ENCODE peak calls at places on chromosomes 16 and 17, in nine cellular contexts. M, C, D, L, F, G, Q, B and Z are unnamed samples. For H3K4me1, the result is how much of the 10 kb centered on the place peaks cover.

GRCh38 chr16:79618712-79619050 is 18.1 kb upstream of the MAF start:
- DNase-seq in D (no peak), M (peak), F (no peak), Q (no peak), C (no peak), L (peak), G (no peak), B (no peak), Z (no peak)

GRCh38 chr17:29722411-29723198 is 99.9 kb upstream of the CORO6 start:
- DNase-seq in M (peak), F (no peak), C (peak), L (peak), D (peak), B (peak), Q (no peak), G (peak), Z (peak)

GRCh38 chr16:55091213-55091870 is 160.7 kb downstream of the IRX5 start:
- DNase-seq in L (no peak), Q (no peak), D (no peak), M (no peak), G (no peak), C (no peak), B (no peak), F (no peak), Z (no peak)

GRCh38 chr16:77856455-77857138 is 68.2 kb downstream of the VAT1L start:
- DNase-seq in B (no peak), D (no peak), M (no peak), F (peak), G (no peak), Q (no peak), C (no peak), L (no peak), Z (no peak)

GRCh38 chr16:5176505-5176904 is 78.9 kb upstream of the EEF2KMT start:
- DNase-seq in G (no peak), L (no peak), D (no peak), Q (no peak), M (no peak), C (no peak), F (peak), B (no peak), Z (no peak)

GRCh38 chr16:89191033-89191900 is 9.1 kb downstream of the SLC22A31 start:
- DNase-seq in M (no peak), C (no peak), B (no peak), Q (no peak), L (no peak), F (peak), G (no peak), D (no peak), Z (no peak)

GRCh38 chr16:25257956-25258855 is 561 bp upstream of the ZKSCAN2 start:
- DNase-seq in D (peak), M (peak), C (peak), G (peak), L (peak), B (peak), Q (peak), F (peak), Z (peak)

GRCh38 chr17:9729034-9729650 is 62.2 kb downstream of the DHRS7C start:
- DNase-seq in G (peak), M (peak), B (peak), F (peak), Q (peak), C (no peak), D (no peak), L (peak), Z (no peak)

GRCh38 chr16:66036775-66037715 is 329.4 kb upstream of the CDH5 start:
- DNase-seq in M (peak), L (no peak), G (no peak), Q (no peak), B (peak), D (peak), F (no peak), C (peak), Z (no peak)

GRCh38 chr16:24626251-24626650 is 86.9 kb downstream of the RBBP6 start:
- DNase-seq in B (no peak), M (no peak), D (no peak), L (no peak), G (no peak), F (no peak), C (no peak), Q (no peak), Z (no peak)

GRCh38 chr16:29809850-29810698 is 1.9 kb upstream of the PRRT2 start:
- DNase-seq in G (peak), D (no peak), M (no peak), F (peak), L (no peak), Q (no peak), B (no peak), C (no peak), Z (no peak)

GRCh38 chr17:50099003-50099402 is 3.9 kb downstream of the PDK2 start:
- DNase-seq in Q (no peak), C (no peak), M (no peak), F (no peak), G (no peak), B (peak), D (no peak), L (no peak), Z (no peak)

GRCh38 chr17:65656390-65657250 is 95.2 kb upstream of the AXIN2 start:
- DNase-seq in C (no peak), F (no peak), M (no peak), Q (no peak), G (no peak), L (peak), B (no peak), D (no peak), Z (no peak)

GRCh38 chr16:30488764-30489595 is 16.4 kb downstream of the ITGAL start:
- DNase-seq in G (no peak), F (no peak), Q (peak), L (no peak), D (peak), M (no peak), C (no peak), B (peak), Z (no peak)

GRCh38 chr16:50846511-50846910 is 104.6 kb downstream of the CYLD start:
- DNase-seq in M (no peak), B (no peak), G (no peak), D (no peak), C (no peak), Q (no peak), L (no peak), F (no peak), Z (no peak)

GRCh38 chr17:21388066-21388465 is 11.9 kb downstream of the KCNJ12 start:
- DNase-seq in G (no peak), F (no peak), L (no peak), D (no peak), Q (no peak), B (no peak), C (no peak), M (no peak), Z (peak)

GRCh38 chr16:1258906-1259759 is 3.3 kb downstream of the TPSD1 start:
- DNase-seq in C (no peak), M (no peak), G (no peak), B (no peak), Q (peak), F (no peak), L (peak), D (no peak), Z (no peak)

GRCh38 chr16:2771496-2772402 is 5.3 kb downstream of the ELOB start:
- DNase-seq in D (no peak), F (no peak), Q (no peak), B (no peak), M (no peak), L (no peak), C (no peak), G (no peak), Z (no peak)

GRCh38 chr17:50588391-50589111 is 28.0 kb downstream of the CACNA1G start:
- DNase-seq in M (no peak), L (no peak), C (no peak), F (no peak), Q (no peak), B (no peak), D (peak), G (no peak), Z (no peak)

GRCh38 chr16:20300312-20301097 is 26.8 kb downstream of the GP2 start:
- DNase-seq in G (peak), Q (peak), L (peak), C (peak), F (peak), M (peak), B (peak), D (peak), Z (peak)

GRCh38 chr16:30768583-30769181 is 6.6 kb downstream of the RNF40 start:
- DNase-seq in F (no peak), D (no peak), G (no peak), C (no peak), L (no peak), B (no peak), Q (no peak), M (no peak), Z (no peak)

GRCh38 chr16:2039286-2040030 is 8.2 kb downstream of the NTHL1 start:
- DNase-seq in D (no peak), G (no peak), C (peak), Q (peak), M (peak), F (no peak), L (no peak), B (peak), Z (peak)

GRCh38 chr16:19883296-19883951 is 1.2 kb downstream of the GPRC5B start:
- DNase-seq in Q (no peak), F (peak), B (peak), G (no peak), M (peak), D (peak), L (no peak), C (peak), Z (peak)

GRCh38 chr17:50141750-50142119 is 8.7 kb downstream of the PPP1R9B start:
- DNase-seq in D (no peak), L (peak), F (no peak), B (no peak), C (no peak), Q (no peak), M (no peak), G (no peak), Z (no peak)

GRCh38 chr16:31484491-31485171 is 1.7 kb downstream of the SLC5A2 start:
- DNase-seq in F (peak), D (no peak), Q (peak), M (peak), B (peak), G (no peak), L (no peak), C (no peak), Z (peak)

GRCh38 chr17:80780381-80781187 is 211.1 kb upstream of the CHMP6 start:
- DNase-seq in B (no peak), L (peak), D (no peak), M (no peak), F (peak), C (no peak), Q (no peak), G (peak), Z (peak)
- H3K4me3 ChIP-seq in B (no peak), L (peak), D (no peak), M (no peak), F (no peak), C (no peak), Q (no peak), G (peak), Z (peak)

GRCh38 chr17:81052199-81052997 is 17.4 kb downstream of the BAIAP2 start:
- DNase-seq in B (no peak), D (no peak), Q (no peak), G (no peak), C (no peak), L (no peak), F (no peak), M (peak), Z (no peak)
- H3K4me1 ChIP-seq in B (under half), D (under half), Q (under half), G (under half), C (under half), L (under half), F (under half), M (under half), Z (under half)

DNA sequence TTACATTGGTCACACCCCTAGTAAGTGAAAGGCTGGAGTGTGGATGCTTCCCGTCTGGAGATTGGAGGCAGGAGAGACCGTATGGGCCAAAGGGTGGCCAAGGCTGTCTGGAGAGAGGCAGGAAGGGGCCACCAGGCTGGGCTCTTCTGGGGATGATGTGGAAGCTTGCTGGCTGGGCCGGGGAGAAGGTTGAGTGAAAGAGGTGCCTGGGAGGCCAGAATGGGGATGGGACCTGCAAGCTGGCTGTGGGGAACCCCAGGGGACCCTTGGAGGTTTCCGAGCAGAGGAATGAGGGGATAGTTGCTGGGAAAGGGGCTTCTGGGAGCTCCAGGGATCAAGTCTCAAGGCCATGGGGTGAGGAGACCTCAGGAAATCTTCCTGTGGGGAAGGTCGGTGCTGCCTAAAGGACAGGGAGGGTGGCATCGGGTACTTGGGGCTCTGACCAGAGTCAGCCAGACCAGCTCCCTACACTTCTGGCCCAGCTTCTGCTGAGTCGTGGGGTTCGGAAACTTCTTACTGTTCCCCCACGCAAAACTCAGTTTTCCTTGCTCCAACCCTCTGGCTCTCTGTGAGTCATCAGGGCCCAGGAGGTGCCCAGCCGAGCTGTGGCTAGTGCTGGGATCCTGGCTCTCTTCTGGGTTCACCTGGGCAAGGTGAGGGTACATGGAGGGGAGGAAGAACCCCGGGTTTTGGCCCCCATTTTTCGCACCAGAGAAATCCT is 3.1 kb downstream of the MRC2 start:
- DNase-seq in F (no peak), C (no peak), M (no peak), G (no peak), B (no peak), Q (no peak), D (no peak), L (no peak), Z (no peak)
- H3K4me3 ChIP-seq in F (no peak), C (no peak), M (peak), G (no peak), B (no peak), Q (no peak), D (no peak), L (no peak), Z (no peak)

GRCh38 chr17:39092672-39093250 is 58.7 kb downstream of the PLXDC1 start:
- DNase-seq in F (no peak), Q (no peak), M (no peak), L (no peak), C (no peak), D (no peak), B (no peak), G (peak), Z (no peak)
- H3K4me1 ChIP-seq in F (under half), Q (under half), M (under half), L (half or more), C (under half), D (under half), B (under half), G (under half), Z (under half)

GRCh38 chr17:40445769-40446468 is 2.7 kb downstream of the IGFBP4 start:
- DNase-seq in D (no peak), Q (no peak), B (no peak), G (no peak), C (no peak), F (no peak), M (no peak), L (no peak), Z (no peak)

GRCh38 chr17:40443988-40444899 is 994 bp downstream of the IGFBP4 start:
- DNase-seq in L (peak), Q (no peak), G (no peak), C (no peak), F (no peak), D (peak), M (peak), B (no peak), Z (no peak)

GRCh38 chr17:40448213-40448638 is 5.0 kb downstream of the IGFBP4 start:
- DNase-seq in G (no peak), B (peak), M (no peak), F (no peak), Q (no peak), L (no peak), C (peak), D (peak), Z (no peak)

GRCh38 chr17:40448639-40449261 is 5.5 kb downstream of the IGFBP4 start:
- DNase-seq in D (peak), F (no peak), L (no peak), Q (no peak), G (no peak), M (no peak), B (peak), C (no peak), Z (no peak)

DNA sequence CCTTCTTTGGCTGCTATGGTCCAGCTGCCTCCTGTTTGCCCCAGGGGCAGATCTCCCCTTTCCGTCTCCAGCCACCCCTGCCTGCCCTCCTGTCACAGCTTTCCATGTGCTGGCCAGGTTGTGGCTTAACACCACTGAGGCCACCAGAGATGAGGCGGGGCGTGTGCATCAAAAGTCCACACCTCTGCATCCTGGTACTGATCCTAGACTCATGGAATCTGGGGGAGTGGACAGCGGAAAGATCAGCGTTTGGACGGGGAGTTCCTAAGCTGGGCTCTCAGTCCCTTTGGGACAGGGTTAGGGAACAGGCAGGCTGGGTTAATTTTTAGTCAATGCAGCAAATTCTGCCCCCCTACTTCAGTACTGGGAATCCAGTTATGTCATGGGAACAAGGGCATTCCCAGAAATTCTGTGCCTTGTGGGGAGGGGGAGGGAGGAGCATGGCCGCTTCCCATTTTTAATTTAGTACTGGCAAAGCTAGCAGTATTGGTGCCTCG is 3.9 kb downstream of the IGFBP4 start:
- DNase-seq in Q (no peak), M (no peak), B (peak), C (no peak), F (no peak), L (no peak), D (no peak), G (no peak), Z (no peak)
- H3K4me3 ChIP-seq in Q (no peak), M (peak), B (no peak), C (peak), F (no peak), L (no peak), D (peak), G (no peak), Z (no peak)

GRCh38 chr17:1494203-1494602 is 1.7 kb upstream of the MYO1C start:
- DNase-seq in M (no peak), C (no peak), Q (no peak), D (no peak), G (no peak), F (no peak), L (no peak), B (no peak), Z (no peak)
- H3K4me1 ChIP-seq in M (under half), C (half or more), Q (under half), D (under half), G (under half), F (under half), L (under half), B (under half), Z (under half)

GRCh38 chr17:7249219-7249618 is 2.3 kb downstream of the CTDNEP1 start:
- DNase-seq in B (no peak), Q (no peak), C (no peak), F (no peak), M (no peak), G (no peak), D (no peak), L (no peak), Z (no peak)
- H3K4me3 ChIP-seq in B (no peak), Q (no peak), C (no peak), F (no peak), M (peak), G (peak), D (no peak), L (no peak), Z (no peak)

DNA sequence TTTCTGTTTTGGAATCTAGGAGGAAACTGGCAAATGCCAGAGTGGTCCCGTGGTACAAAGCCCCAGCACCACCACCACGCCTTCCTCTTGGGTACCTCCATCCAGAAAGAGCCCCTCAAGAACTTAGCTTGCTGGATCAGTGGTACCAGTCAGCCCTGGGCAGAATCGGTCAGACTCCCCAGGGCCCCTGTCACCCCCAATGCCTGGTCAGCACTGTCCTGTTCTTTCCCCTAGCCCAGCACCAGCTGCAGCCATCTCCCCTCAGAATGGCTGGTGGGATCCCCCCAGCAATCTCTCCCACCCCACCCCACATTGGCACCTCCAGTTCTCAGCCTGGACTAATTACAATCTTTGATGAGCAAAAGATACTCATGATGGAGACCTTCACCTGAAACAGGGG is 99.1 kb upstream of the TNRC6C start:
- DNase-seq in G (no peak), Q (no peak), B (no peak), D (no peak), F (no peak), M (no peak), L (no peak), C (no peak), Z (no peak)
- H3K4me1 ChIP-seq in G (under half), Q (under half), B (under half), D (under half), F (under half), M (under half), L (under half), C (under half), Z (under half)

GRCh38 chr17:76267051-76267576 is 2.0 kb downstream of the UBALD2 start:
- DNase-seq in D (no peak), F (no peak), C (no peak), G (no peak), M (no peak), B (no peak), Q (no peak), L (peak), Z (no peak)
- H3K4me3 ChIP-seq in D (peak), F (peak), C (peak), G (peak), M (peak), B (no peak), Q (peak), L (peak), Z (peak)

DNA sequence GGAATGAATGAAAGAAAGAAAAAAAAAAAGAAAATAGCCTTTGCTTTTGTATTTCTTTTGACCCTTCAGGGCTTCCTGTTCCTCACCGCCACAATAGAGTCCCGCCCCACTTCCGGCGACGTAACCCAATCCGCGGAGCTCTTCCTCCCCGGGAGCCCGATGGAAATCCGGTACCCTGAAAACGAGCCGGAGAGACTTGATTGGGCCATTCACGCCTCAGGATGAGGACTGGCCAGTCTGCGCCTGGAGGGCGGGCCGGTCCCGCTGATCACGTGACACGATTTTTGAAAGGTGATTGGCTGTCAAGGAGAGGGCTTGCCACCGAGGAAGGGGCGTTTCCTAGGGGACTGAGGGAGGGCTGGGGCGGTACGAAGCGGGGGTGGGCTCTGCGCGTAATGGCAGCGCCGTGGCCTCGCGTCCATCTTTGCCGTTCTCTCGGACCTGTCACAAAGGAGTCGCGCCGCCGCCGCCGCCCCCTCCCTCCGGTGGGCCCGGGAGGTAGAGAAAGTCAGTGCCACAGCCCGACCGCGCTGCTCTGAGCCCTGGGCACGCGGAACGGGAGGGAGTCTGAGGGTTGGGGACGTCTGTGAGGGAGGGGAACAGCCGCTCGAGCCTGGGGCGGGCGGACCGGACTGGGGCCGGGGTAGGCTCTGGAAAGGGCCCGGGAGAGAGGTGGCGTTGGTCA is at the start of the genes PSME3IP1 and RSPRY1:
- DNase-seq in L (peak), F (peak), C (peak), M (peak), G (peak), Q (peak), B (peak), D (peak), Z (peak)
- H3K4me1 ChIP-seq in L (under half), F (under half), C (under half), M (under half), G (under half), Q (under half), B (under half), D (under half), Z (under half)